ENCODE peak calls at places on chromosomes 13 and 19, in four cellular contexts. S is activated naive CD8-positive, alpha-beta T cell treated with anti-CD3 and anti-CD28 coated beads, Interleukin-2, amount 50 U/mL, for 24 hours; O is AG09309; F is DMS79 treated with DMSO at 0.1 percent for 48 hours. A is an unnamed sample.

GRCh38 chr13:51619614-51620013 is 35.4 kb downstream of the WDFY2 start:
- DNase-seq in O (peak), S (no peak), F (no peak), A (no peak)

GRCh38 chr13:29594710-29595379 is 643 bp downstream of the SLC7A1 start:
- DNase-seq in F (no peak), O (peak), S (peak), A (peak)

GRCh38 chr19:41327499-41328156 is 17.7 kb downstream of the CCDC97 start:
- DNase-seq in S (peak), O (no peak), F (no peak), A (no peak)

GRCh38 chr19:51873097-51873496 is 14.7 kb downstream of the ZNF577 start:
- DNase-seq in F (no peak), S (no peak), O (no peak), A (no peak)

GRCh38 chr13:79936368-79937136 is 404.4 kb downstream of the SPRY2 start:
- DNase-seq in F (no peak), O (peak), S (no peak), A (no peak)

GRCh38 chr13:102400619-102401125 is 1.2 kb downstream of the FGF14 start:
- DNase-seq in S (peak), O (no peak), F (peak), A (peak)

GRCh38 chr19:43651758-43652545 is 12.3 kb upstream of the CADM4 start:
- DNase-seq in F (no peak), O (no peak), S (peak), A (peak)

GRCh38 chr13:75566658-75567057 is 17.1 kb downstream of the UCHL3 start:
- DNase-seq in S (no peak), F (no peak), O (no peak), A (no peak)

GRCh38 chr13:50437252-50437651 is 406.2 kb downstream of the DLEU7 start:
- DNase-seq in O (no peak), F (no peak), S (no peak), A (no peak)

GRCh38 chr19:3722443-3723109 is 14.4 kb downstream of the TJP3 start:
- DNase-seq in S (no peak), O (no peak), F (no peak), A (no peak)

GRCh38 chr13:113846639-113847318 is 17.1 kb downstream of the GAS6 start:
- DNase-seq in O (no peak), F (peak), S (no peak), A (no peak)

GRCh38 chr19:41533691-41534090 is 42.3 kb upstream of the CEACAM21 start:
- DNase-seq in S (no peak), F (no peak), O (no peak), A (no peak)

GRCh38 chr13:49587311-49587847 is 2.0 kb upstream of the RCBTB1 start:
- DNase-seq in F (no peak), O (no peak), S (no peak), A (no peak)

GRCh38 chr19:38669532-38669931 is 22.1 kb downstream of the ACTN4 start:
- DNase-seq in F (no peak), O (no peak), S (no peak), A (no peak)

GRCh38 chr13:110719036-110719710 is 5.7 kb downstream of the ING1 start:
- DNase-seq in S (no peak), F (no peak), O (no peak), A (no peak)

GRCh38 chr19:47111081-47111589 is 2.4 kb downstream of the ZC3H4 start:
- DNase-seq in O (no peak), F (peak), S (peak), A (peak)

GRCh38 chr13:112959701-112960542 is 9.1 kb upstream of the MCF2L start:
- DNase-seq in O (no peak), F (no peak), S (no peak), A (no peak)

GRCh38 chr19:55585658-55586339 is 5.2 kb upstream of the ZNF579 start:
- DNase-seq in F (peak), S (peak), O (no peak), A (peak)

GRCh38 chr19:40567040-40567749 is 9.5 kb upstream of the SHKBP1 start:
- DNase-seq in O (no peak), S (no peak), F (peak), A (peak)

GRCh38 chr13:34617684-34618083 is 324.4 kb upstream of the NBEA start:
- DNase-seq in O (no peak), S (no peak), F (no peak), A (no peak)

GRCh38 chr13:50080158-50080855 is 65.1 kb downstream of the KCNRG start:
- DNase-seq in F (peak), O (no peak), S (peak), A (peak)

GRCh38 chr19:3975637-3976087 is 4.8 kb upstream of the DAPK3 start:
- DNase-seq in S (no peak), O (no peak), F (no peak), A (no peak)

GRCh38 chr13:114054269-114054668 is 78.2 kb downstream of the RASA3 start:
- DNase-seq in F (no peak), O (no peak), S (no peak), A (no peak)

GRCh38 chr19:4327252-4327876 is 11.3 kb downstream of the STAP2 start:
- DNase-seq in F (no peak), S (peak), O (no peak), A (peak)

GRCh38 chr13:65188691-65189090 is 2041.4 kb downstream of the PCDH9 start:
- DNase-seq in F (no peak), S (no peak), O (no peak), A (no peak)

GRCh38 chr13:100753391-100753790 is 78.8 kb upstream of the TMTC4 start:
- DNase-seq in F (no peak), O (no peak), S (no peak), A (peak)

GRCh38 chr13:20461860-20462532 is 63.7 kb downstream of the CRYL1 start:
- DNase-seq in S (no peak), F (no peak), O (no peak), A (no peak)

GRCh38 chr19:13633109-13633508 is 126.8 kb upstream of the CACNA1A start:
- DNase-seq in O (no peak), F (peak), S (no peak), A (peak)

GRCh38 chr13:79591493-79591892 is 110.5 kb downstream of the NDFIP2 start:
- DNase-seq in O (no peak), S (no peak), F (no peak), A (no peak)

GRCh38 chr13:112804374-112804773 is 114.5 kb downstream of the ATP11A start:
- DNase-seq in F (no peak), S (no peak), O (no peak), A (no peak)

A was measured in glutamatergic neuron.